ENCODE peak calls at places on chromosomes 4 and X, in six cellular contexts. X is left lung; P is stomach; J is effector memory CD4-positive, alpha-beta T cell; U is right lobe of liver; C is K562. S is an unnamed sample.

GRCh38 chr4:152778656-152779512 is 646 bp downstream of the TIGD4 start:
- DNase-seq in X (no peak), P (peak; percentile 36), J (no peak), U (peak; percentile 34), C (no peak), S (no peak)

GRCh38 chrX:1185556-1185955 is 26.9 kb downstream of the CRLF2 start:
- DNase-seq in X (no peak), P (no peak), J (no peak), U (no peak), C (no peak), S (no peak)

GRCh38 chr4:1201851-1202525 is 29.6 kb upstream of the SPON2 start:
- DNase-seq in X (peak; percentile 60), P (peak; percentile 73), J (peak; percentile 75), U (peak; percentile 57), C (no peak), S (peak; percentile 90)

GRCh38 chr4:5711479-5712184 is 631 bp downstream of the EVC start:
- DNase-seq in X (no peak), P (no peak), J (no peak), U (no peak), C (no peak), S (no peak)

GRCh38 chr4:81453024-81453423 is 18.7 kb downstream of the RASGEF1B start:
- DNase-seq in X (no peak), P (no peak), J (no peak), U (no peak), C (no peak), S (no peak)

GRCh38 chrX:340641-341423 is 22.2 kb upstream of the GTPBP6 start:
- DNase-seq in X (peak; percentile 27), P (no peak), J (no peak), U (peak; percentile 14), C (no peak), S (no peak)

GRCh38 chrX:109089359-109089758 is 353.0 kb upstream of the IRS4 start:
- DNase-seq in X (no peak), P (no peak), J (no peak), U (no peak), C (no peak), S (no peak)

GRCh38 chr4:1052231-1052671 is 40.8 kb downstream of the FGFRL1 start:
- DNase-seq in X (no peak), P (peak; percentile 24), J (no peak), U (no peak), C (no peak), S (no peak)

GRCh38 chr4:11342401-11342800 is 86.3 kb downstream of the HS3ST1 start:
- DNase-seq in X (no peak), P (no peak), J (no peak), U (no peak), C (no peak), S (no peak)

GRCh38 chr4:185142563-185142910 is 529 bp upstream of the SLC25A4 start:
- DNase-seq in X (no peak), P (no peak), J (no peak), U (no peak), C (no peak), S (no peak)

GRCh38 chr4:185143596-185143969 is 517 bp downstream of the SLC25A4 start:
- DNase-seq in X (peak; percentile 47), P (peak; percentile 47), J (no peak), U (peak; percentile 53), C (no peak), S (peak; percentile 7)

GRCh38 chr4:185142911-185143595 is at the start of gene SLC25A4:
- DNase-seq in X (peak; percentile 80), P (peak; percentile 91), J (peak; percentile 71), U (peak; percentile 89), C (peak; percentile 96), S (peak; percentile 77)

GRCh38 chr4:185145572-185145971 is 2.5 kb downstream of the SLC25A4 start:
- DNase-seq in X (no peak), P (no peak), J (no peak), U (no peak), C (no peak), S (no peak)

DNA sequence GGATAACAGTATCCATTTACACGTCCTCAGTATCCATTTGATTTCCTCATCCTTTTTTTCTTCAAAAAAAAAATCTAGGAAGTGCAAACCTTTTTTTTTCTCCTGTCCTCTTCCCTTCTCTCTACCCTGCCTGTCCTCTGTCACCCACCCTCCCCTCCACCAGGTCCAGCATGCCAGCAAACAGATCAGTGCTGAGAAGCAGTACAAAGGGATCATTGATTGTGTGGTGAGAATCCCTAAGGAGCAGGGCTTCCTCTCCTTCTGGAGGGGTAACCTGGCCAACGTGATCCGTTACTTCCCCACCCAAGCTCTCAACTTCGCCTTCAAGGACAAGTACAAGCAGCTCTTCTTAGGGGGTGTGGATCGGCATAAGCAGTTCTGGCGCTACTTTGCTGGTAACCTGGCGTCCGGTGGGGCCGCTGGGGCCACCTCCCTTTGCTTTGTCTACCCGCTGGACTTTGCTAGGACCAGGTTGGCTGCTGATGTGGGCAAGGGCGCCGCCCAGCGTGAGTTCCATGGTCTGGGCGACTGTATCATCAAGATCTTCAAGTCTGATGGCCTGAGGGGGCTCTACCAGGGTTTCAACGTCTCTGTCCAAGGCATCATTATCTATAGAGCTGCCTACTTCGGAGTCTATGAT is 1.7 kb downstream of the SLC25A4 start:
- DNase-seq in X (no peak), P (no peak), J (no peak), U (no peak), C (no peak), S (no peak)
- H3K27ac ChIP-seq in X (no peak overlapping the region), P (no peak overlapping the region), J (no peak overlapping the region), U (no peak overlapping the region), C (no peak overlapping the region), S (no peak overlapping the region)

DNA sequence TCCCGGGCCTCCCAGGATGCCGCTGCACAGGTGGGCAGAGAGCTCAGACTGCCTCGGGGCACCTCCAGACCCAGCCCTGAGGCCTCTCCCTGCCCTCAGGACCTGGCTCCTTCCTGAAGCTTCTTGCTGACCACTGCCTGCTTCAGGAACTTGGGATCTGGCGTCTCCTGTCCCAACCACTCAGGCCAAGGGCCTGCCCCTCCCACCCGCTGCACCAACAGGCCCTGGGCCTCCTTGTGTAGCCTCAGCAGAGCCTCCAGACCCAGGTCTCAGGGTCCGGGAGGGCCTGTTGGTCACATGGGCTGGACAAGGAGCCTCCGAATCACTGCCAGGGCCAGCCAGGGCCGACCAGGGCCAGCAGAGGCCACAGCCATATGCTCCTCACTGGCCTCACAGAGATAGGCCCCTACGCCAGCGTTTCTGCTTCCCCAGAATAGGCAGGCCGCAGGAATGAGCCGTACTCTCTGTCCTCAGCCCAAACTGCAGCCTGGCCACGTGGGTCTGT is 2.8 kb downstream of the MXD4 start:
- DNase-seq in X (peak; percentile 31), P (peak; percentile 25), J (no peak), U (peak; percentile 14), C (no peak), S (no peak)
- H3K4me3 ChIP-seq in X (no peak overlapping the region), P (peak overlapping the region; percentile 100), J (no peak overlapping the region), U (no peak overlapping the region), C (no peak overlapping the region), S (no peak overlapping the region)

GRCh38 chrX:47574609-47575325 is 7.5 kb upstream of the TIMP1 start:
- DNase-seq in X (no peak), P (no peak), J (no peak), U (no peak), C (no peak), S (no peak)
- H3K27ac ChIP-seq in X (peak overlapping the region; percentile 23), P (no peak overlapping the region), J (no peak overlapping the region), U (no peak overlapping the region), C (no peak overlapping the region), S (no peak overlapping the region)

GRCh38 chr4:53505947-53506346 is 85.3 kb downstream of the LNX1 start:
- DNase-seq in X (no peak), P (no peak), J (no peak), U (no peak), C (no peak), S (no peak)

GRCh38 chr4:53507058-53507457 is 84.2 kb downstream of the LNX1 start:
- DNase-seq in X (no peak), P (no peak), J (no peak), U (no peak), C (no peak), S (no peak)

GRCh38 chr4:53508446-53508845 is 82.8 kb downstream of the LNX1 start:
- DNase-seq in X (no peak), P (no peak), J (no peak), U (no peak), C (no peak), S (no peak)

GRCh38 chr4:53510316-53510715 is 81.0 kb downstream of the LNX1 start:
- DNase-seq in X (no peak), P (no peak), J (no peak), U (no peak), C (no peak), S (no peak)

DNA sequence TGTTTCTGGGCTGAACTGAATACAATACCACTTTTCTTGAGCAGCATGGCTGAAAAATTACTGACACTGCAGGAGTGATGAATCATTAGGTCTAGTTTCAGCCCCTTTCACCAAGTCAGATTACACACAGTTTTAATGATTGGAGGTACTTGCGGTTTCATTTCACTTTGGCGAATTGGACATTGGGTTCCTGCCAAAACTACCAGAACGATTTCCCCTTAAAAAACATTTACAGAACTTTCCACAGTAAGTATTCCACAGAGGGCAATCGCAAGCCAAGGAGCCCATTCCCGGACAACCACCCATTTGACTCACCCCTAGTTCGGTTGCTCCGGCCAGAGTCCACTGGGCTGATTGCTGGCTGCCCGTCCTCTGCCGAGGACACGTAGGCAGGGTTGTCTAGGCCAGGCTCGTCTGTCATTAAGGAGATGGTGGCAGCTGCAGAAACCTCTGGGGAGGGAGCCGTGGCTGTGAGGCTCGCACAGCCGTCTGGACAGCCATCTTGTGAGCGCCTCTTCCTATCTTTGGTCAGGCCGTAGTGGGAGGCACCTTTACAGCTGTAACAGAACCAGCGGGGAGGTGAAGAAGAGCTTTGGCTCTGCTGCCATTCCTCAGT is 83.5 kb downstream of the LNX1 start:
- DNase-seq in X (no peak), P (peak; percentile 67), J (no peak), U (peak; percentile 77), C (peak; percentile 10), S (no peak)
- H3K4me3 ChIP-seq in X (no peak overlapping the region), P (no peak overlapping the region), J (no peak overlapping the region), U (no peak overlapping the region), C (peak overlapping the region; percentile 35), S (no peak overlapping the region)